ENCODE peak calls at places on chromosomes 16 and 17, in four cellular contexts. N is K562, E is A549, M is GM12878. Z is an unnamed sample.

GRCh38 chr16:84631153-84631466 is 13.2 kb upstream of the COTL1 start:
- DNase-seq in N (no peak), E (no peak), M (no peak), Z (no peak)

GRCh38 chr16:65845466-65846209 is 520.9 kb upstream of the CDH5 start:
- DNase-seq in N (no peak), E (no peak), M (no peak), Z (no peak)

GRCh38 chr16:87317766-87318121 is 552 bp upstream of the C16orf95 start:
- DNase-seq in N (peak; percentile 76), E (peak; percentile 60), M (no peak), Z (no peak)

GRCh38 chr17:28978016-28978415 is 26.7 kb upstream of the PHF12 start:
- DNase-seq in N (no peak), E (no peak), M (no peak), Z (no peak)

GRCh38 chr17:66306413-66306812 is 4.0 kb downstream of the PRKCA start:
- DNase-seq in N (no peak), E (no peak), M (no peak), Z (peak; percentile 20)

GRCh38 chr16:1789643-1790045 is 3.9 kb downstream of the IGFALS start:
- DNase-seq in N (no peak), E (no peak), M (no peak), Z (no peak)

GRCh38 chr17:65698381-65699061 is 137.1 kb upstream of the AXIN2 start:
- DNase-seq in N (no peak), E (no peak), M (no peak), Z (peak; percentile 55)

GRCh38 chr17:2398655-2399571 is 1.9 kb downstream of the MNT start:
- DNase-seq in N (peak; percentile 71), E (peak; percentile 75), M (no peak), Z (peak; percentile 88)

GRCh38 chr16:19926449-19927390 is 42.1 kb upstream of the GPRC5B start:
- DNase-seq in N (no peak), E (no peak), M (no peak), Z (peak; percentile 48)

GRCh38 chr17:49438439-49438861 is 23.8 kb upstream of the PHB1 start:
- DNase-seq in N (no peak), E (no peak), M (no peak), Z (no peak)

GRCh38 chr17:37710344-37710886 is 34.4 kb downstream of the HNF1B start:
- DNase-seq in N (peak; percentile 43), E (peak; percentile 72), M (no peak), Z (peak; percentile 86)

GRCh38 chr16:72705806-72706205 is 342.1 kb downstream of the ZFHX3 start:
- DNase-seq in N (no peak), E (no peak), M (no peak), Z (no peak)

GRCh38 chr16:24972608-24973220 is 42.5 kb downstream of the ARHGAP17 start:
- DNase-seq in N (no peak), E (no peak), M (no peak), Z (no peak)

GRCh38 chr17:67441052-67441738 is 64.1 kb downstream of the PITPNC1 start:
- DNase-seq in N (no peak), E (peak; percentile 81), M (no peak), Z (peak; percentile 64)

GRCh38 chr17:17723354-17724261 is 42.4 kb downstream of the RAI1 start:
- DNase-seq in N (no peak), E (no peak), M (no peak), Z (peak; percentile 61)

GRCh38 chr17:48376926-48377325 is 53.1 kb downstream of the SKAP1 start:
- DNase-seq in N (no peak), E (no peak), M (no peak), Z (no peak)

GRCh38 chr17:27282054-27282501 is 11.8 kb upstream of the WSB1 start:
- DNase-seq in N (no peak), E (no peak), M (peak; percentile 49), Z (no peak)

GRCh38 chr17:47603830-47604229 is 45.9 kb upstream of the KPNB1 start:
- DNase-seq in N (no peak), E (no peak), M (no peak), Z (no peak)

GRCh38 chr17:82751571-82752370 is at the start of gene TBCD:
- DNase-seq in N (peak; percentile 99), E (peak; percentile 90), M (peak; percentile 23), Z (peak; percentile 90)

GRCh38 chr17:56815711-56816110 is 18.0 kb downstream of the C17orf67 start:
- DNase-seq in N (no peak), E (no peak), M (no peak), Z (peak; percentile 51)

GRCh38 chr16:56615353-56615752 is 7.0 kb downstream of the MT2A start:
- DNase-seq in N (no peak), E (no peak), M (no peak), Z (no peak)

GRCh38 chr16:11168386-11169065 is 87.5 kb downstream of the SOCS1 start:
- DNase-seq in N (no peak), E (no peak), M (no peak), Z (no peak)

GRCh38 chr17:75313941-75314550 is 24.8 kb upstream of the SLC25A19 start:
- DNase-seq in N (no peak), E (no peak), M (no peak), Z (no peak)
- TF ChIP-seq MYC in N (no peak), E (no peak), M (no peak), Z (no peak)

GRCh38 chr17:63452091-63452978 is 6.2 kb upstream of the CYB561 start:
- DNase-seq in N (peak; percentile 14), E (no peak), M (no peak), Z (no peak)
- H3K4me2 ChIP-seq in N (no peak overlapping the region), E (no peak overlapping the region), M (no peak overlapping the region), Z (no peak overlapping the region)

GRCh38 chr16:6165330-6165984 is 1067.9 kb upstream of the EEF2KMT start:
- DNase-seq in N (no peak), E (no peak), M (no peak), Z (no peak)
- TF ChIP-seq MYC in N (no peak), E (no peak), M (no peak), Z (no peak)

DNA sequence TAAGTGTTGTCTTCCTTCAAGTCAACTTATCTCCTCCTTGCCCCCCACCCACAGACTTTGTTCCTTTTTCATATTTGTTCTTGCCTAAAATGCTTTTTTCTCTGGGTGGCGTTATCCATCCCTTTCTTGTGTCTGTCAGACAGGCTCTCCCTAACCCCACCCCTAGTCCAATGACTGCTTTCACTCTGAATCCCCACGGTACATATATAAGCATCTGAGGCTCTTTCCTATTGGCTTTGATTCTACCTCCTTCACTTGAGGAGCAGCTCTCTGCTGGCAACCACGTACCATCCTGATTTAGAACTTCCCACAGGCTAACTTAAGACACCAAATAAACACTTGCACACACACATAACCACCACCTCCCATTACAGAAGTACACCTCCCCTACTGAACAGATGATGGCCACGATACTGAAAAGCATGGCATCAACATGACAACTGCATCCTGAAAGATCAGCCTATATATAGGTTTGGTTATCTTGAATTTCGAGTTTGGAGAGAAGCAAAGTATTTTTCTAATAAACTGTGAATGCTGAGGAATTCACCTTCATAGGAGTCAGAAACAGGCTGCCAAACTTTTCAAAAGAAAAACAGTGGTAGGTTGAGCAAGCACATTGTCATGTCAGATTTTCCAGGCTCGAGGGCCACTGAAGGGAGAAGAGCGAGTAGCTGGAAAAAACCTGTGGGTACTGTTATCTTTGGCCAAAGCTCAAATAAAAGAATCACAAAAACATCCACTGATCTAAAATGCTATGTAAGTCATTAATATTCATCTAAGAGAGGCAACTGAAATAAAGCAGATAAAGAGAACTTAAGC is 24.3 kb downstream of the STAT3 start:
- DNase-seq in N (no peak), E (no peak), M (no peak), Z (peak; percentile 90)
- H3K4me2 ChIP-seq in N (no peak overlapping the region), E (no peak overlapping the region), M (peak overlapping the region; percentile 54), Z (no peak overlapping the region)

GRCh38 chr17:71828182-71828596 is 292.6 kb upstream of the SOX9 start:
- DNase-seq in N (no peak), E (no peak), M (no peak), Z (no peak)
- TF ChIP-seq MYC in N (no peak), E (no peak), M (no peak), Z (no peak)

GRCh38 chr16:69344171-69344570 is 4.6 kb downstream of the NIP7 start:
- DNase-seq in N (no peak), E (no peak), M (no peak), Z (no peak)

GRCh38 chr16:69346683-69347082 is 4.9 kb downstream of the TMED6 start:
- DNase-seq in N (no peak), E (no peak), M (no peak), Z (no peak)

GRCh38 chr16:69348222-69348621 is 3.4 kb downstream of the TMED6 start:
- DNase-seq in N (peak; percentile 46), E (no peak), M (no peak), Z (no peak)

GRCh38 chr16:69349508-69349907 is 2.1 kb downstream of the TMED6 start:
- DNase-seq in N (no peak), E (no peak), M (no peak), Z (no peak)

GRCh38 chr16:69345923-69346322 is 5.7 kb downstream of the TMED6 start:
- DNase-seq in N (no peak), E (no peak), M (peak; percentile 5), Z (no peak)
- H3K4me2 ChIP-seq in N (no peak overlapping the region), E (no peak overlapping the region), M (no peak overlapping the region), Z (no peak overlapping the region)

GRCh38 chr16:88511060-88511459 is 58.0 kb downstream of the ZFPM1 start:
- DNase-seq in N (no peak), E (no peak), M (no peak), Z (no peak)

GRCh38 chr16:88509749-88510069 is 56.6 kb downstream of the ZFPM1 start:
- DNase-seq in N (no peak), E (no peak), M (no peak), Z (no peak)

GRCh38 chr16:88511911-88512310 is 58.3 kb upstream of the ZC3H18 start:
- DNase-seq in N (no peak), E (no peak), M (no peak), Z (no peak)

GRCh38 chr16:88508868-88509748 is 56.0 kb downstream of the ZFPM1 start:
- DNase-seq in N (peak; percentile 73), E (no peak), M (no peak), Z (no peak)

DNA sequence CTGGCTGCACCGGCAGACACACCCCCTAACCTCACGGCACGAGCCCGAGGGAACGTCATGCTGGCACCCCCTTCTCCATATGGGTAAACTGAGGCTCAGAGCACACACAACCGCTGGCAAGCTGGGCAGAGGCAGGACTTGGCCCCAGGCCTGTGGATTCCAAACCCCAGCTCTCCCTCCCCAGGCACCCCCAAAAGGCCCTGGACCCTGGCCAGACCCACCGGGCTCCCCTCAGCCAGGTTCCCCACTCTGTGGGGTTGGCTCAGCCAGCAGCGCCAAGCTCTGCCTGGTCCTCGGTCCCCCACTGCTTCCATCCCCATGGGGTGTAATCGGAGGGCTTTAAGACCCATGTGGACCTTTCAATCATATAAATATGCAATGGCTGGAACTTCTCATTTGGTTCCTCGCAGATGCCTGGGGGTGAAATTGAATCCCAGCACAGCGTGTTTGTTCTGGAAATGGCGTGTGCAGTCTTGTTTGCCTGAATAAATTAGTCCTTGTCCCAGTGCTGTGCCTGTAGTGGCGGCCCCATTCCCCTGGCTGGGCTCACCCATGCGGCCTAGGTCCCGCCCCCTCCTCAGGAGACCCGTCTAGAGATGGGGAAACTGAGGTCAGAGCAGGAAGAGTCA is 57.1 kb downstream of the ZFPM1 start:
- DNase-seq in N (no peak), E (no peak), M (no peak), Z (no peak)
- TF ChIP-seq MYC in N (no peak), E (no peak), M (no peak), Z (no peak)